ENCODE peak calls at places on chromosomes 2 and 18, in six cellular contexts. One of them, this sample, is unnamed. For H3K4me1, the result is how much of the 10 kb centered on the place peaks cover.

GRCh38 chr2:97742381-97742847 is 29.0 kb downstream of the ZAP70 start:
- DNase-seq in heart left ventricle: no peak
- DNase-seq in upper lobe of right lung: no peak
- DNase-seq in mammary epithelial cell: peak
- DNase-seq in upper lobe of left lung: no peak
- DNase-seq in adrenal gland: no peak
- DNase-seq in this sample: no peak

GRCh38 chr2:159065891-159066290 is 97.5 kb downstream of the TANC1 start:
- DNase-seq in heart left ventricle: no peak
- DNase-seq in upper lobe of right lung: no peak
- DNase-seq in mammary epithelial cell: no peak
- DNase-seq in upper lobe of left lung: no peak
- DNase-seq in adrenal gland: no peak
- DNase-seq in this sample: no peak

GRCh38 chr2:32712870-32713269 is 85.0 kb downstream of the TTC27 start:
- DNase-seq in heart left ventricle: peak
- DNase-seq in upper lobe of right lung: no peak
- DNase-seq in mammary epithelial cell: no peak
- DNase-seq in upper lobe of left lung: no peak
- DNase-seq in adrenal gland: no peak
- DNase-seq in this sample: no peak

GRCh38 chr18:78049281-78049680 is 799.6 kb downstream of the GALR1 start:
- DNase-seq in heart left ventricle: no peak
- DNase-seq in upper lobe of right lung: no peak
- DNase-seq in mammary epithelial cell: no peak
- DNase-seq in upper lobe of left lung: no peak
- DNase-seq in adrenal gland: no peak
- DNase-seq in this sample: no peak

GRCh38 chr2:202373490-202373889 is 2.6 kb upstream of the BMPR2 start:
- DNase-seq in heart left ventricle: no peak
- DNase-seq in upper lobe of right lung: no peak
- DNase-seq in mammary epithelial cell: no peak
- DNase-seq in upper lobe of left lung: no peak
- DNase-seq in adrenal gland: peak
- DNase-seq in this sample: no peak

GRCh38 chr2:47269316-47270232 is 114.5 kb upstream of the STPG4 start:
- DNase-seq in heart left ventricle: no peak
- DNase-seq in upper lobe of right lung: no peak
- DNase-seq in mammary epithelial cell: peak
- DNase-seq in upper lobe of left lung: peak
- DNase-seq in adrenal gland: peak
- DNase-seq in this sample: peak

GRCh38 chr2:27573452-27573851 is 9.4 kb upstream of the ZNF512 start:
- DNase-seq in heart left ventricle: no peak
- DNase-seq in upper lobe of right lung: no peak
- DNase-seq in mammary epithelial cell: no peak
- DNase-seq in upper lobe of left lung: no peak
- DNase-seq in adrenal gland: no peak
- DNase-seq in this sample: no peak

GRCh38 chr2:15594291-15595256 is 2.9 kb downstream of the DDX1 start:
- DNase-seq in heart left ventricle: no peak
- DNase-seq in upper lobe of right lung: no peak
- DNase-seq in mammary epithelial cell: no peak
- DNase-seq in upper lobe of left lung: no peak
- DNase-seq in adrenal gland: no peak
- DNase-seq in this sample: no peak

GRCh38 chr2:126778561-126779285 is 120.0 kb upstream of the TEX51 start:
- DNase-seq in heart left ventricle: no peak
- DNase-seq in upper lobe of right lung: peak
- DNase-seq in mammary epithelial cell: no peak
- DNase-seq in upper lobe of left lung: no peak
- DNase-seq in adrenal gland: no peak
- DNase-seq in this sample: no peak

GRCh38 chr2:26623541-26624497 is 17.3 kb downstream of the CIB4 start:
- DNase-seq in heart left ventricle: no peak
- DNase-seq in upper lobe of right lung: peak
- DNase-seq in mammary epithelial cell: no peak
- DNase-seq in upper lobe of left lung: no peak
- DNase-seq in adrenal gland: peak
- DNase-seq in this sample: no peak

GRCh38 chr2:38377501-38378258 is 607 bp upstream of the ATL2 start:
- DNase-seq in heart left ventricle: no peak
- DNase-seq in upper lobe of right lung: no peak
- DNase-seq in mammary epithelial cell: no peak
- DNase-seq in upper lobe of left lung: no peak
- DNase-seq in adrenal gland: no peak
- DNase-seq in this sample: no peak

GRCh38 chr18:76169733-76170132 is 325.3 kb downstream of the ZNF516 start:
- DNase-seq in heart left ventricle: no peak
- DNase-seq in upper lobe of right lung: no peak
- DNase-seq in mammary epithelial cell: no peak
- DNase-seq in upper lobe of left lung: no peak
- DNase-seq in adrenal gland: no peak
- DNase-seq in this sample: no peak

GRCh38 chr18:5195656-5196055 is 1.4 kb downstream of the AKAIN1 start:
- DNase-seq in heart left ventricle: no peak
- DNase-seq in upper lobe of right lung: no peak
- DNase-seq in mammary epithelial cell: no peak
- DNase-seq in upper lobe of left lung: no peak
- DNase-seq in adrenal gland: no peak
- DNase-seq in this sample: no peak

GRCh38 chr2:158889135-158889853 is 79.1 kb upstream of the TANC1 start:
- DNase-seq in heart left ventricle: no peak
- DNase-seq in upper lobe of right lung: no peak
- DNase-seq in mammary epithelial cell: peak
- DNase-seq in upper lobe of left lung: no peak
- DNase-seq in adrenal gland: no peak
- DNase-seq in this sample: no peak

GRCh38 chr2:136235451-136236418 is 117.8 kb upstream of the CXCR4 start:
- DNase-seq in heart left ventricle: no peak
- DNase-seq in upper lobe of right lung: no peak
- DNase-seq in mammary epithelial cell: peak
- DNase-seq in upper lobe of left lung: no peak
- DNase-seq in adrenal gland: peak
- DNase-seq in this sample: no peak

GRCh38 chr2:239735131-239735828 is 289.9 kb downstream of the NDUFA10 start:
- DNase-seq in heart left ventricle: no peak
- DNase-seq in upper lobe of right lung: peak
- DNase-seq in mammary epithelial cell: no peak
- DNase-seq in upper lobe of left lung: no peak
- DNase-seq in adrenal gland: no peak
- DNase-seq in this sample: peak

GRCh38 chr2:188971316-188971930 is 2.8 kb upstream of the COL3A1 start:
- DNase-seq in heart left ventricle: no peak
- DNase-seq in upper lobe of right lung: no peak
- DNase-seq in mammary epithelial cell: no peak
- DNase-seq in upper lobe of left lung: no peak
- DNase-seq in adrenal gland: no peak
- DNase-seq in this sample: peak

GRCh38 chr2:3447789-3448317 is 68.4 kb downstream of the TRAPPC12 start:
- DNase-seq in heart left ventricle: no peak
- DNase-seq in upper lobe of right lung: no peak
- DNase-seq in mammary epithelial cell: no peak
- DNase-seq in upper lobe of left lung: no peak
- DNase-seq in adrenal gland: no peak
- DNase-seq in this sample: no peak

GRCh38 chr2:34159891-34160290 is 560.8 kb upstream of the FAM98A start:
- DNase-seq in heart left ventricle: no peak
- DNase-seq in upper lobe of right lung: no peak
- DNase-seq in mammary epithelial cell: no peak
- DNase-seq in upper lobe of left lung: no peak
- DNase-seq in adrenal gland: no peak
- DNase-seq in this sample: no peak

GRCh38 chr18:57727952-57728807 is 74.9 kb downstream of the ATP8B1 start:
- DNase-seq in heart left ventricle: no peak
- DNase-seq in upper lobe of right lung: no peak
- DNase-seq in mammary epithelial cell: peak
- DNase-seq in upper lobe of left lung: no peak
- DNase-seq in adrenal gland: no peak
- DNase-seq in this sample: no peak

GRCh38 chr2:189297446-189297845 is 117.9 kb upstream of the COL5A2 start:
- DNase-seq in heart left ventricle: no peak
- DNase-seq in upper lobe of right lung: no peak
- DNase-seq in mammary epithelial cell: peak
- DNase-seq in upper lobe of left lung: no peak
- DNase-seq in adrenal gland: no peak
- DNase-seq in this sample: no peak

GRCh38 chr2:135829420-135829983 is 7.5 kb downstream of the LCT start:
- DNase-seq in heart left ventricle: no peak
- DNase-seq in upper lobe of right lung: no peak
- DNase-seq in mammary epithelial cell: no peak
- DNase-seq in upper lobe of left lung: no peak
- DNase-seq in adrenal gland: no peak
- DNase-seq in this sample: no peak

GRCh38 chr2:8872821-8873432 is 35.5 kb upstream of the KIDINS220 start:
- DNase-seq in heart left ventricle: no peak
- DNase-seq in upper lobe of right lung: no peak
- DNase-seq in mammary epithelial cell: peak
- DNase-seq in upper lobe of left lung: no peak
- DNase-seq in adrenal gland: no peak
- DNase-seq in this sample: no peak

GRCh38 chr18:32337821-32338220 is 132.9 kb downstream of the GAREM1 start:
- DNase-seq in heart left ventricle: no peak
- DNase-seq in upper lobe of right lung: no peak
- DNase-seq in mammary epithelial cell: no peak
- DNase-seq in upper lobe of left lung: no peak
- DNase-seq in adrenal gland: no peak
- DNase-seq in this sample: no peak

GRCh38 chr2:16055848-16056580 is 115.7 kb downstream of the MYCN start:
- DNase-seq in heart left ventricle: no peak
- DNase-seq in upper lobe of right lung: no peak
- DNase-seq in mammary epithelial cell: no peak
- DNase-seq in upper lobe of left lung: no peak
- DNase-seq in adrenal gland: no peak
- DNase-seq in this sample: no peak

GRCh38 chr18:27942706-27943105 is 234.2 kb downstream of the CDH2 start:
- DNase-seq in heart left ventricle: no peak
- DNase-seq in upper lobe of right lung: no peak
- DNase-seq in mammary epithelial cell: peak
- DNase-seq in upper lobe of left lung: no peak
- DNase-seq in adrenal gland: no peak
- DNase-seq in this sample: no peak

GRCh38 chr18:12361770-12362378 is 15.2 kb downstream of the AFG3L2 start:
- DNase-seq in heart left ventricle: peak
- DNase-seq in upper lobe of right lung: no peak
- DNase-seq in mammary epithelial cell: no peak
- DNase-seq in upper lobe of left lung: no peak
- DNase-seq in adrenal gland: peak
- DNase-seq in this sample: no peak

GRCh38 chr2:232485333-232485756 is 2.3 kb downstream of the ECEL1 start:
- DNase-seq in heart left ventricle: no peak
- DNase-seq in upper lobe of right lung: peak
- DNase-seq in mammary epithelial cell: no peak
- DNase-seq in upper lobe of left lung: no peak
- DNase-seq in adrenal gland: no peak
- DNase-seq in this sample: no peak

GRCh38 chr2:232487385-232488096 is at the start of gene ECEL1:
- DNase-seq in heart left ventricle: no peak
- DNase-seq in upper lobe of right lung: peak
- DNase-seq in mammary epithelial cell: no peak
- DNase-seq in upper lobe of left lung: no peak
- DNase-seq in adrenal gland: no peak
- DNase-seq in this sample: peak

GRCh38 chr2:232484628-232485332 is 2.9 kb downstream of the ECEL1 start:
- DNase-seq in heart left ventricle: no peak
- DNase-seq in upper lobe of right lung: peak
- DNase-seq in mammary epithelial cell: no peak
- DNase-seq in upper lobe of left lung: no peak
- DNase-seq in adrenal gland: no peak
- DNase-seq in this sample: no peak

GRCh38 chr2:232486558-232487384 is 863 bp downstream of the ECEL1 start:
- DNase-seq in heart left ventricle: no peak
- DNase-seq in upper lobe of right lung: peak
- DNase-seq in mammary epithelial cell: no peak
- DNase-seq in upper lobe of left lung: no peak
- DNase-seq in adrenal gland: no peak
- DNase-seq in this sample: peak

DNA sequence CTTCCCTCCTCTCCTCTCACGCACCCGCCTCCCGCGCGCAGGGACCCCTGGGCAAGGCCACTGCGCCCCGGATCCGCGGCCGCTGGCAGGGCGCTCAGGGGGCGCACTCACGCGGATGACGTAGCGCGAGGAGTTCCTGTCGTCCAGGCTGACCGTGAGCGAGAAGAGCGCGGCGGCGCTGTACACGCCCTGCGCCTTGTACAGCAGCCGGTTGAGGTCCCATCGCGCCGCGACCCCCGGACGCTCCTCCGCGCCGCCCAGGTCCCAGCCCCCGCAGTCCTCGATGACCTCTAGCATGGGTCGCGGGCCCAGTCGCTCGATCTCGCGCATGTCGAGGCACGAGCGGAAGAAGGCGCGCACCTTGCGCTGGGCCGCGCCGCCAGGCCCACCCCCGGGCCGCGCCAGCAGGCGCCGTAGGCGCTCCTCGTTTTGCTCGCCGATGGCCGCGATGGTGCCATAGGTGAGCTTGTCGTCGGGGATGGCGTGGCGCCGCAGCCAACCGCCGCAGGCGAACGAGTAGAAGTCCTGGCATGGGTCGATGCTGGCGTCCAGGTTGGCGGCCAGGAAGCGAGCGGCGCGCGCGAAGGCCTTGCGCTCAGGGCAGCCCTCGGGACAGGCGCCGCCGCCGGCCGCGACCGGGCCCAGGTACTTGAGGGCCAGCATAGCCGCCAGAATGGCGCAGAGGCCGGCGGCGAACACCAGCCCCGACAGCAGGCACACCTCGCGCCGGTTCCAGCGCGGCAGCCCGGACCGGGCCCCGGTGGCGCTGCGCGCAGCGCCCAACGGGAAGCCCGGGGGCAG is 1.7 kb downstream of the ECEL1 start:
- DNase-seq in heart left ventricle: no peak
- DNase-seq in upper lobe of right lung: peak
- DNase-seq in mammary epithelial cell: no peak
- DNase-seq in upper lobe of left lung: no peak
- DNase-seq in adrenal gland: no peak
- DNase-seq in this sample: peak
- H3K27ac ChIP-seq in heart left ventricle: no peak
- H3K27ac ChIP-seq in upper lobe of right lung: no peak
- H3K27ac ChIP-seq in mammary epithelial cell: no peak
- H3K27ac ChIP-seq in upper lobe of left lung: no peak
- H3K27ac ChIP-seq in adrenal gland: no peak
- H3K27ac ChIP-seq in this sample: no peak

GRCh38 chr2:197215988-197216979 is 94.3 kb downstream of the ANKRD44 start:
- DNase-seq in heart left ventricle: no peak
- DNase-seq in upper lobe of right lung: no peak
- DNase-seq in mammary epithelial cell: no peak
- DNase-seq in upper lobe of left lung: no peak
- DNase-seq in adrenal gland: no peak
- DNase-seq in this sample: no peak
- H3K4me1 ChIP-seq in heart left ventricle: under half
- H3K4me1 ChIP-seq in upper lobe of right lung: under half
- H3K4me1 ChIP-seq in mammary epithelial cell: under half
- H3K4me1 ChIP-seq in upper lobe of left lung: under half
- H3K4me1 ChIP-seq in adrenal gland: under half
- H3K4me1 ChIP-seq in this sample: under half

GRCh38 chr2:197197808-197198409 is 112.7 kb downstream of the ANKRD44 start:
- DNase-seq in heart left ventricle: no peak
- DNase-seq in upper lobe of right lung: no peak
- DNase-seq in mammary epithelial cell: no peak
- DNase-seq in upper lobe of left lung: no peak
- DNase-seq in adrenal gland: no peak
- DNase-seq in this sample: no peak
- H3K4me3 ChIP-seq in heart left ventricle: no peak
- H3K4me3 ChIP-seq in upper lobe of right lung: peak
- H3K4me3 ChIP-seq in mammary epithelial cell: no peak
- H3K4me3 ChIP-seq in upper lobe of left lung: no peak
- H3K4me3 ChIP-seq in adrenal gland: no peak
- H3K4me3 ChIP-seq in this sample: no peak

GRCh38 chr2:234873103-234873827 is 78.6 kb upstream of the SH3BP4 start:
- DNase-seq in heart left ventricle: no peak
- DNase-seq in upper lobe of right lung: no peak
- DNase-seq in mammary epithelial cell: no peak
- DNase-seq in upper lobe of left lung: no peak
- DNase-seq in adrenal gland: no peak
- DNase-seq in this sample: no peak
- H3K27ac ChIP-seq in heart left ventricle: peak
- H3K27ac ChIP-seq in upper lobe of right lung: no peak
- H3K27ac ChIP-seq in mammary epithelial cell: no peak
- H3K27ac ChIP-seq in upper lobe of left lung: no peak
- H3K27ac ChIP-seq in adrenal gland: no peak
- H3K27ac ChIP-seq in this sample: no peak

This sample was measured in psoas muscle.